ENCODE peak calls at places on chromosomes 6 and 20, in seven cellular contexts. A is ovary, Y is BJ, D is AG04449, S is brain microvascular endothelial cell, T is bronchial epithelial cell, X is fibroblast of lung. H is an unnamed sample.
A peak's percentile ranks its signal among the peaks of the same experiment; 100 is the strongest.

GRCh38 chr20:25683050-25683449 is 13.6 kb downstream of the ZNF337 start:
- DNase-seq in A (no peak), T (no peak), S (no peak), X (no peak), Y (no peak), D (no peak), H (no peak)

GRCh38 chr20:61127311-61128044 is 124.6 kb upstream of the CDH4 start:
- DNase-seq in X (peak; percentile 92), D (peak; percentile 24), T (peak; percentile 51), Y (peak; percentile 13), S (peak; percentile 28), A (no peak), H (peak; percentile 88)

GRCh38 chr20:57614490-57615471 is 5.4 kb downstream of the ZBP1 start:
- DNase-seq in S (no peak), T (no peak), A (no peak), D (no peak), X (no peak), Y (no peak), H (no peak)

GRCh38 chr20:57249073-57249472 is 17.4 kb downstream of the BMP7 start:
- DNase-seq in T (no peak), A (no peak), Y (no peak), X (no peak), D (no peak), S (no peak), H (no peak)

GRCh38 chr6:15754035-15754705 is 91.3 kb upstream of the DTNBP1 start:
- DNase-seq in A (no peak), X (peak; percentile 41), D (no peak), Y (no peak), T (peak; percentile 31), S (peak; percentile 36), H (peak; percentile 45)

GRCh38 chr6:100237881-100238280 is 226.8 kb downstream of the SIM1 start:
- DNase-seq in Y (no peak), A (no peak), D (peak; percentile 44), S (no peak), T (no peak), X (no peak), H (peak; percentile 14)

GRCh38 chr6:10395171-10395945 is 19.5 kb downstream of the TFAP2A start:
- DNase-seq in Y (no peak), D (no peak), X (no peak), S (no peak), A (no peak), T (peak; percentile 29), H (no peak)

GRCh38 chr6:49540614-49541013 is 9.9 kb upstream of the C6orf141 start:
- DNase-seq in S (no peak), X (no peak), Y (no peak), A (no peak), T (peak; percentile 72), D (no peak), H (peak; percentile 14)

GRCh38 chr20:15739056-15739455 is 834.2 kb downstream of the KIF16B start:
- DNase-seq in S (no peak), D (no peak), T (peak; percentile 44), Y (no peak), X (no peak), A (no peak), H (no peak)

GRCh38 chr6:137277971-137278602 is 58.9 kb upstream of the IFNGR1 start:
- DNase-seq in T (peak; percentile 72), Y (peak; percentile 47), A (no peak), D (peak; percentile 42), X (peak; percentile 48), S (peak; percentile 90), H (peak; percentile 72)

GRCh38 chr6:53979468-53980067 is 131.7 kb upstream of the MLIP start:
- DNase-seq in S (peak; percentile 39), Y (no peak), D (no peak), X (peak; percentile 69), A (no peak), T (peak; percentile 60), H (peak; percentile 15)

GRCh38 chr6:112205521-112206458 is 48.6 kb downstream of the LAMA4 start:
- DNase-seq in S (peak; percentile 39), D (no peak), T (peak; percentile 73), A (no peak), Y (no peak), X (no peak), H (peak; percentile 88)

GRCh38 chr6:117269649-117270120 is 4.3 kb downstream of the VGLL2 start:
- DNase-seq in A (no peak), T (no peak), D (no peak), S (no peak), X (no peak), Y (no peak), H (no peak)
- H3K4me3 ChIP-seq in A (no peak overlapping the region), T (no peak overlapping the region), D (no peak overlapping the region), S (no peak overlapping the region), X (no peak overlapping the region), Y (no peak overlapping the region), H (no peak overlapping the region)

GRCh38 chr6:107077710-107078109 is 37.6 kb downstream of the BEND3 start:
- DNase-seq in S (no peak), X (no peak), Y (no peak), T (no peak), A (no peak), D (no peak), H (no peak)

GRCh38 chr6:107079429-107079828 is 35.9 kb downstream of the BEND3 start:
- DNase-seq in Y (no peak), S (no peak), D (no peak), T (no peak), A (no peak), X (no peak), H (no peak)

GRCh38 chr6:107080036-107080435 is 35.3 kb downstream of the BEND3 start:
- DNase-seq in S (no peak), D (no peak), Y (no peak), X (no peak), T (no peak), A (no peak), H (no peak)

GRCh38 chr6:107070686-107071085 is 42.7 kb downstream of the MTRES1 start:
- DNase-seq in S (no peak), D (no peak), T (no peak), X (no peak), A (no peak), Y (no peak), H (no peak)

GRCh38 chr6:107075951-107076381 is 39.3 kb downstream of the BEND3 start:
- DNase-seq in D (no peak), X (peak; percentile 37), A (no peak), T (no peak), Y (no peak), S (no peak), H (peak; percentile 43)
- TF ChIP-seq CTCF in D (no peak), X (peak; percentile 17), A (no peak), T (no peak), Y (peak; percentile 22), S (peak; percentile 21), H (no peak)

GRCh38 chr6:31356216-31356945 is 598 bp downstream of the HLA-B start:
- DNase-seq in X (peak; percentile 30), D (no peak), A (peak; percentile 44), T (no peak), Y (no peak), S (no peak), H (no peak)

GRCh38 chr6:31356946-31357466 is at the start of gene HLA-B:
- DNase-seq in T (peak; percentile 82), X (peak; percentile 78), S (peak; percentile 16), D (peak; percentile 29), Y (peak; percentile 49), A (peak; percentile 85), H (peak; percentile 73)

GRCh38 chr6:31354788-31355539 is 2.0 kb downstream of the HLA-B start:
- DNase-seq in A (peak; percentile 19), X (no peak), D (no peak), T (no peak), Y (no peak), S (no peak), H (no peak)

GRCh38 chr6:31354248-31354647 is 2.7 kb downstream of the HLA-B start:
- DNase-seq in D (no peak), A (no peak), T (no peak), X (no peak), Y (no peak), S (no peak), H (no peak)

DNA sequence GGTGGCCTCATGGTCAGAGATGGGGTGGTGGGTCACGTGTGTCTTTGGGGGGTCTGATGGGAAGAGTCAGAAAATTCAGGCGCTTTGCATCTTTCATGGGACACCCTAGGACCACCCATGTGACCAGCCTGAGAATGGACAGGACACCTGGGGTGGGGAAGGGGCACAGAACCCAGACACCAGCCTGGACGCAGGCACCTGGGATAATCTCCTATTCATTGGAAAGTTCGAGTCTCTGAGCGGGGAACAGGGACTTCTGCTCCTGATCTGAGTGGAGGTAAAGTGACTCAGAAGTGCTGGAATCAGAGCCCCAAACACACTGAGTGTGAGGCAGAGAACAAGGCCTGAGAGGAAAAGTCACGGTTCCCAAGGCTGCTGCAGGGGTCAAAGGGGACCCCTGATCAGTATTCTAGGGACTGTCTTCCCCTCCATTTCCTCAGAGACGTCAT is 1.4 kb downstream of the HLA-B start:
- DNase-seq in D (no peak), A (no peak), T (no peak), S (no peak), X (no peak), Y (no peak), H (no peak)
- H3K4me3 ChIP-seq in D (peak overlapping the region; percentile 69), A (peak overlapping the region; percentile 61), T (no peak overlapping the region), S (no peak overlapping the region), X (peak overlapping the region; percentile 80), Y (peak overlapping the region; percentile 83), H (no peak overlapping the region)

GRCh38 chr6:25046942-25047341 is 111.2 kb upstream of the RIPOR2 start:
- DNase-seq in X (no peak), S (no peak), T (no peak), Y (no peak), D (no peak), A (no peak), H (no peak)
- TF ChIP-seq CTCF in X (no peak), S (no peak), T (no peak), Y (no peak), D (no peak), A (no peak), H (no peak)

DNA sequence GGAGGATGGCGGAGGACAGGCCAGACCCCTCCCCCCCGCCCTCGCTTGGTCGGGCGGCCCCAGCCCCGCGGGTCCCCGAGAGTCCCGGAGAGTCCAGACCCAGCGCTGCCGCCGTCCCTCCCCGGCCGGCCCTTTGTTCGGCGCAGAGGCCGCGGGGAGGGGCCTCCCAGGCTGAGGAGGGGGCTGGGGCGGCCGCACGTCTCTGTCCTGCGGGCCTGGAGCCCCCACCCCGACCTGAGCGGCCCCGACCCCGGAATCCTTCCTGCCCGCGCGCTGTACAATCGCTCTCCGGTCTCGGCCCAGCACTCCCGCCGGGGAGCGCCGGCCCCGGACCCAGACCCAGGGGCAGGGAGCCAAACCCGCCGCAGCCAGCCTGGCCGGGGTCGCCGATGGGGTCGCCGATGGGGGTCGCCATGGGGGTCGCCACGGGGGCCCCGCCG is 716 bp downstream of the KCNQ2 start:
- DNase-seq in D (no peak), X (no peak), T (no peak), Y (no peak), S (no peak), A (no peak), H (no peak)
- H3K4me3 ChIP-seq in D (no peak overlapping the region), X (no peak overlapping the region), T (no peak overlapping the region), Y (no peak overlapping the region), S (no peak overlapping the region), A (no peak overlapping the region), H (no peak overlapping the region)

GRCh38 chr6:44048277-44048676 is 79.0 kb downstream of the MRPL14 start:
- DNase-seq in X (no peak), S (no peak), T (no peak), A (no peak), D (no peak), Y (no peak), H (no peak)
- TF ChIP-seq CTCF in X (no peak), S (no peak), T (no peak), A (no peak), D (no peak), Y (no peak), H (no peak)